ENCODE peak calls at places on chromosomes 1 and 21, in ten cellular contexts. I is stomach, L is tibial nerve, C is esophagus muscularis mucosa, R is transverse colon, P is ovary, N is suprapubic skin, U is SK-N-SH, Q is A549, F is GM12878. V is an unnamed sample.
A peak's percentile ranks its signal among the peaks of the same experiment; 100 is the strongest.

GRCh38 chr1:113749402-113749801 is 9.9 kb downstream of the PHTF1 start:
- DNase-seq in N (no peak), F (no peak), R (no peak), L (no peak), I (no peak), P (no peak), Q (no peak), C (no peak), U (no peak), V (no peak)

GRCh38 chr1:60388092-60388987 is 314.8 kb upstream of the C1orf87 start:
- DNase-seq in Q (no peak), I (no peak), P (no peak), U (no peak), C (no peak), N (no peak), R (no peak), L (no peak), F (no peak), V (no peak)

GRCh38 chr1:161738627-161739287 is 10.8 kb upstream of the DUSP12 start:
- DNase-seq in N (no peak), U (peak; percentile 9), Q (peak; percentile 85), P (no peak), L (no peak), R (peak; percentile 72), C (no peak), I (peak; percentile 55), F (peak; percentile 93), V (peak; percentile 69)

GRCh38 chr21:35102488-35103407 is 53.6 kb upstream of the RUNX1 start:
- DNase-seq in R (peak; percentile 29), C (no peak), N (no peak), F (no peak), Q (no peak), P (no peak), L (no peak), I (peak; percentile 27), U (no peak), V (peak; percentile 78)

GRCh38 chr21:23455676-23456075 is 2151.6 kb downstream of the MRPL39 start:
- DNase-seq in Q (no peak), R (no peak), L (no peak), C (no peak), P (no peak), I (no peak), U (no peak), F (no peak), N (no peak), V (no peak)

GRCh38 chr1:110672753-110673108 is 2.0 kb downstream of the KCNA3 start:
- DNase-seq in R (peak; percentile 32), U (no peak), C (no peak), F (peak; percentile 37), N (no peak), Q (no peak), P (no peak), I (no peak), L (no peak), V (no peak)

GRCh38 chr1:245475116-245475515 is 320.3 kb downstream of the KIF26B start:
- DNase-seq in P (no peak), U (no peak), C (no peak), I (no peak), L (no peak), R (no peak), N (no peak), F (no peak), Q (no peak), V (no peak)

GRCh38 chr1:162700131-162700530 is 67.9 kb downstream of the DDR2 start:
- DNase-seq in I (no peak), Q (no peak), L (no peak), N (no peak), P (no peak), F (no peak), R (no peak), C (no peak), U (no peak), V (no peak)

GRCh38 chr1:225766967-225767413 is 10.6 kb upstream of the SRP9 start:
- DNase-seq in F (no peak), C (no peak), U (peak; percentile 72), P (peak; percentile 77), I (peak; percentile 23), R (peak; percentile 33), N (peak; percentile 58), L (no peak), Q (no peak), V (peak; percentile 89)

GRCh38 chr1:152623203-152623844 is 421 bp upstream of the LCE3A start:
- DNase-seq in Q (no peak), L (no peak), U (peak; percentile 37), R (no peak), N (no peak), P (no peak), I (no peak), C (peak; percentile 31), F (no peak), V (no peak)

GRCh38 chr1:19113362-19114092 is 96.5 kb downstream of the UBR4 start:
- DNase-seq in Q (peak; percentile 58), R (peak; percentile 37), C (no peak), P (no peak), N (no peak), U (peak; percentile 48), L (no peak), F (no peak), I (no peak), V (no peak)

GRCh38 chr1:228342627-228343210 is 63.9 kb downstream of the TRIM11 start:
- DNase-seq in Q (no peak), R (peak; percentile 1), C (no peak), L (no peak), F (no peak), I (no peak), P (peak; percentile 13), U (no peak), N (no peak), V (peak; percentile 30)

GRCh38 chr21:21396424-21396823 is 398.2 kb downstream of the NCAM2 start:
- DNase-seq in C (no peak), Q (no peak), P (no peak), R (no peak), L (no peak), N (no peak), I (no peak), F (no peak), U (no peak), V (no peak)

GRCh38 chr1:240155605-240156004 is 63.9 kb downstream of the FMN2 start:
- DNase-seq in N (no peak), P (no peak), Q (no peak), U (no peak), F (no peak), I (no peak), C (no peak), R (no peak), L (no peak), V (no peak)

GRCh38 chr1:201676061-201676644 is 137.2 kb downstream of the NAV1 start:
- DNase-seq in I (peak; percentile 47), L (no peak), C (no peak), F (no peak), R (peak; percentile 30), P (peak; percentile 30), N (no peak), Q (no peak), U (no peak), V (peak; percentile 78)

GRCh38 chr1:204213668-204214662 is at the start of gene GOLT1A:
- DNase-seq in I (peak; percentile 91), F (peak; percentile 28), L (peak; percentile 33), C (no peak), R (peak; percentile 90), Q (peak; percentile 91), N (peak; percentile 74), U (peak; percentile 65), P (peak; percentile 58), V (peak; percentile 80)
- TF ChIP-seq CTCF in I (peak; percentile 51), F (peak; percentile 25), L (peak; percentile 81), C (peak; percentile 51), R (peak; percentile 38), Q (peak; percentile 84), N (peak; percentile 20), U (peak; percentile 60), P (peak; percentile 70), V (peak; percentile 37)

GRCh38 chr1:25545767-25546166 is 2.4 kb downstream of the LDLRAP1 start:
- DNase-seq in P (no peak), L (no peak), U (no peak), F (no peak), I (no peak), Q (no peak), C (no peak), R (no peak), N (no peak), V (no peak)

GRCh38 chr1:25546193-25546592 is 2.8 kb downstream of the LDLRAP1 start:
- DNase-seq in F (no peak), R (no peak), Q (no peak), P (no peak), U (no peak), I (no peak), L (no peak), C (no peak), N (no peak), V (no peak)

GRCh38 chr1:25544243-25544764 is 898 bp downstream of the LDLRAP1 start:
- DNase-seq in F (no peak), L (no peak), U (no peak), C (no peak), P (no peak), N (no peak), R (no peak), I (peak; percentile 40), Q (no peak), V (peak; percentile 65)

GRCh38 chr1:25543425-25544242 is at the start of gene LDLRAP1:
- DNase-seq in I (peak; percentile 77), C (no peak), P (peak; percentile 79), N (peak; percentile 78), F (no peak), U (peak; percentile 96), R (peak; percentile 83), L (peak; percentile 55), Q (peak; percentile 59), V (peak; percentile 88)

GRCh38 chr1:25544819-25545218 is 1.4 kb downstream of the LDLRAP1 start:
- DNase-seq in C (no peak), N (no peak), Q (peak; percentile 28), I (peak; percentile 44), F (no peak), R (peak; percentile 59), U (peak; percentile 60), L (no peak), P (no peak), V (no peak)
- TF ChIP-seq EP300 in C (no peak), N (no peak), Q (no peak), I (no peak), F (no peak), R (no peak), U (no peak), L (no peak), P (no peak), V (no peak)

GRCh38 chr1:70093250-70093975 is 112.0 kb downstream of the LRRC40 start:
- DNase-seq in P (no peak), L (no peak), N (no peak), R (no peak), U (peak; percentile 19), Q (no peak), C (no peak), F (no peak), I (no peak), V (no peak)
- TF ChIP-seq CTCF in P (no peak), L (no peak), N (no peak), R (no peak), U (no peak), Q (no peak), C (no peak), F (no peak), I (no peak), V (no peak)

DNA sequence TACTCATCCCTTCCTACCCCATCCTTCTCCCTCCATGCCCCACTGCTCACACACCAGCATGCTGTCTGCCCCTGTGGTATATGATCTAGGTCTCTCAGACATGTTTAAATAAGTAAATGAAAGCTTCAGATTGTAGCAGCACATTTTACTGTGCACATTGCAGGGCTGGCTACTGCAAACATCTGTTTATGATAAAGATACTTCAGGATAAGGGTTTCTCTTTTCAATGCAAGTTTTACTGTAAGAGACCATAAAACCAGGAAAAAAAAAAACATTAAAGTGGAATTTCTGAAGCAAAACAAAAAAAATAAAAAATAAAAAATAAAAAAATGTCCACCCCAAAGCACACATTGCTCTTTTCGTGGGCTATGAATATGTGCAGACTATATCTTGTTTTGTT is 184.4 kb downstream of the USH2A start:
- DNase-seq in U (peak; percentile 26), L (no peak), I (no peak), Q (no peak), R (no peak), N (no peak), C (no peak), P (no peak), F (no peak), V (no peak)
- TF ChIP-seq EP300 in U (peak; percentile 44), L (no peak), I (no peak), Q (no peak), R (no peak), N (no peak), C (no peak), P (no peak), F (no peak), V (no peak)

V was measured in sigmoid colon.